ENCODE peak calls at places on chromosome 1, in four cellular contexts. B is HepG2, R is K562, Q is WTC11. T is an unnamed sample.

GRCh38 chr1:231242516-231243198 is 1.6 kb downstream of the GNPAT start:
- DNase-seq in B (no peak), R (peak), Q (no peak), T (no peak)

GRCh38 chr1:203311368-203312301 is 6.3 kb downstream of the BTG2 start:
- DNase-seq in B (no peak), R (peak), Q (no peak), T (no peak)

GRCh38 chr1:228753933-228754332 is 18.7 kb downstream of the RHOU start:
- DNase-seq in B (no peak), R (no peak), Q (no peak), T (no peak)

GRCh38 chr1:246012271-246012854 is 494.7 kb downstream of the SMYD3 start:
- DNase-seq in B (peak), R (peak), Q (no peak), T (peak)

GRCh38 chr1:47324682-47325081 is 8.9 kb upstream of the CMPK1 start:
- DNase-seq in B (no peak), R (no peak), Q (no peak), T (no peak)

GRCh38 chr1:247077768-247078314 is 770 bp downstream of the ZNF670 start:
- DNase-seq in B (peak), R (peak), Q (no peak), T (peak)

GRCh38 chr1:8091691-8092090 is 65.6 kb upstream of the ERRFI1 start:
- DNase-seq in B (no peak), R (no peak), Q (no peak), T (no peak)

GRCh38 chr1:5254975-5255374 is 600.6 kb downstream of the AJAP1 start:
- DNase-seq in B (no peak), R (no peak), Q (no peak), T (no peak)

GRCh38 chr1:199859525-199859924 is 168.0 kb upstream of the NR5A2 start:
- DNase-seq in B (no peak), R (no peak), Q (no peak), T (peak)

GRCh38 chr1:227736814-227737432 is 1.7 kb downstream of the SNAP47 start:
- DNase-seq in B (no peak), R (no peak), Q (no peak), T (no peak)

GRCh38 chr1:117574206-117574835 is 31.5 kb upstream of the TENT5C start:
- DNase-seq in B (peak), R (no peak), Q (no peak), T (no peak)

GRCh38 chr1:167462341-167462740 is 56.0 kb downstream of the CD247 start:
- DNase-seq in B (no peak), R (no peak), Q (no peak), T (no peak)

GRCh38 chr1:220875233-220875632 is 4.0 kb upstream of the HLX start:
- DNase-seq in B (no peak), R (no peak), Q (no peak), T (no peak)

DNA sequence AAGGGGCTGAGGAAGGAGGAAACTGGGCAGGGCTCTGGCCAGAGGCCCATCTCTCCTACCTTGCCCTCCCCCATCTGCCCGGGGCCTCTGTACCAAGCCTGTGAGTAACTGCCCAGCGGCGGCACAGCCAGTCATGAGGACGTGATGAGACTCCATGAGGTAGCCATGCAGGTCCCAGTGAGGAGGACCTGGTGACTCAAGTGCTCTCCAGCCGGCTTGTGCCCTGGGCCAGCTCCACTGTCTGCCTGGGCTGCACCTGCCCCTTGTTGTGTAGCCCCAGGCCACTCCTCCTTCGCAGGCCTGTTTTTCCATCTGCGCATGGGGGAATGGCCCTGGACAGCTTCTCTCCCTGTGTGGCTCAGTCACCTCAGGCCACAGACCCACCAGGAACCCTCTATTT is 42.0 kb upstream of the PADI1 start:
- DNase-seq in B (no peak), R (no peak), Q (no peak), T (no peak)
- TF ChIP-seq HMGXB4 in B (no peak), R (no peak), Q (no peak), T (no peak)

GRCh38 chr1:115084902-115085505 is 4.3 kb downstream of the TSPAN2 start:
- DNase-seq in B (no peak), R (no peak), Q (no peak), T (no peak)
- TF ChIP-seq HMGXB4 in B (no peak), R (no peak), Q (no peak), T (no peak)

GRCh38 chr1:54643736-54644135 is 2.1 kb downstream of the MROH7 start:
- DNase-seq in B (no peak), R (peak), Q (no peak), T (no peak)

GRCh38 chr1:54650417-54650816 is 8.8 kb downstream of the MROH7 start:
- DNase-seq in B (no peak), R (no peak), Q (no peak), T (no peak)

GRCh38 chr1:54649130-54649898 is 7.7 kb downstream of the MROH7 start:
- DNase-seq in B (peak), R (peak), Q (no peak), T (peak)

GRCh38 chr1:54649921-54650320 is 8.3 kb downstream of the MROH7 start:
- DNase-seq in B (no peak), R (no peak), Q (no peak), T (no peak)

GRCh38 chr1:54645806-54646676 is 4.5 kb downstream of the MROH7 start:
- DNase-seq in B (no peak), R (no peak), Q (no peak), T (no peak)
- TF ChIP-seq HMGXB4 in B (no peak), R (no peak), Q (no peak), T (no peak)

GRCh38 chr1:170284425-170284824 is 138.7 kb downstream of the NTMT2 start:
- DNase-seq in B (no peak), R (no peak), Q (no peak), T (no peak)
- TF ChIP-seq HMGXB4 in B (no peak), R (no peak), Q (no peak), T (no peak)

DNA sequence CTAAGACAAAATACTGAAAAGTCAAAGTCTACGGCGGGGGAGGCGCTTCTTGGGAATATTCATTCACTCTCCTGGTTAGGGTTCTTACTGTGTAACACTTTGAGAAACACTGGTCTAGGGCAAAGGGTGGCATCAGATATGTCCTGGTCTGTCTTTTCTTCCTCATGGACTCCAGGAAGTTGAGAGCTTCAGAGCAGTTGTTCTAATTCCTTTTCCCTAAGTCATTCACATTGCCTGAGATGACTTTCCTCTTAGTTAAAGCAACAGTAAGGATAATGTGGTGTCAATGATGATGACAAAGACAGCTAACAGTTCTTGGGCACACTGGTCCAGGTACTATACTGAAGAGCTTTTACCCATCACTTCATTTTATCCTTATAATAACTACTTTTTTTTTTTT is 27.0 kb downstream of the FGGY start:
- DNase-seq in B (no peak), R (no peak), Q (no peak), T (no peak)
- TF ChIP-seq HMGXB4 in B (no peak), R (no peak), Q (no peak), T (no peak)

DNA sequence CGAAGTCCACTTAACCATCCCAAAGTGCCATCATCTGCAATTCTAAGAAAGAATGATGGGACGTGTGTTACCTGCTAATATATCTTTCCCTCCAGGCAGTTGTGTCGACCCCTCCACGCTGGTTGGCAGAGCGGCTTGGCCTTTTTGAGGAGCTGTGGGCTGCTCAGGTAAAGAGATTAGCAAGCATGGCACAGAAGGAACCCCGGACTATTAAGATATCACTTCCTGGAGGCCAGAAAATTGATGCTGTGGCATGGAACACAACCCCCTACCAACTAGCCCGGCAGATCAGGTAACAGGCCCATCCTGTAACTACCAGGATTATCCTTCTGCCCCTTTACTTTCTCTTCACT is 520 bp downstream of the TARS2 start:
- DNase-seq in B (no peak), R (no peak), Q (no peak), T (no peak)
- TF ChIP-seq HMGXB4 in B (no peak), R (no peak), Q (no peak), T (no peak)